ENCODE peak calls at places on chromosomes 4 and X, in five cellular contexts. One of them, this sample, is unnamed.

GRCh38 chr4:6694177-6694901 is 661 bp downstream of the S100P start:
- DNase-seq in lower lobe of right lung: no peak
- DNase-seq in coronary artery: no peak
- DNase-seq in activated CD8-positive, alpha-beta T cell treated with anti-CD3 and anti-CD28 coated beads for 36 hours: peak
- DNase-seq in psoas muscle: no peak
- DNase-seq in this sample: no peak

GRCh38 chr4:23241408-23241807 is 548.7 kb downstream of the GBA3 start:
- DNase-seq in lower lobe of right lung: no peak
- DNase-seq in coronary artery: no peak
- DNase-seq in activated CD8-positive, alpha-beta T cell treated with anti-CD3 and anti-CD28 coated beads for 36 hours: no peak
- DNase-seq in psoas muscle: no peak
- DNase-seq in this sample: no peak

GRCh38 chr4:160877087-160877790 is 1286.6 kb downstream of the FSTL5 start:
- DNase-seq in lower lobe of right lung: no peak
- DNase-seq in coronary artery: no peak
- DNase-seq in activated CD8-positive, alpha-beta T cell treated with anti-CD3 and anti-CD28 coated beads for 36 hours: no peak
- DNase-seq in psoas muscle: no peak
- DNase-seq in this sample: no peak

GRCh38 chrX:15675490-15675921 is 10.9 kb upstream of the CLTRN start:
- DNase-seq in lower lobe of right lung: peak
- DNase-seq in coronary artery: no peak
- DNase-seq in activated CD8-positive, alpha-beta T cell treated with anti-CD3 and anti-CD28 coated beads for 36 hours: peak
- DNase-seq in psoas muscle: peak
- DNase-seq in this sample: peak

GRCh38 chr4:153645183-153645582 is 38.9 kb upstream of the TLR2 start:
- DNase-seq in lower lobe of right lung: no peak
- DNase-seq in coronary artery: no peak
- DNase-seq in activated CD8-positive, alpha-beta T cell treated with anti-CD3 and anti-CD28 coated beads for 36 hours: peak
- DNase-seq in psoas muscle: no peak
- DNase-seq in this sample: no peak

GRCh38 chr4:36215627-36216026 is 28.7 kb downstream of the ARAP2 start:
- DNase-seq in lower lobe of right lung: no peak
- DNase-seq in coronary artery: no peak
- DNase-seq in activated CD8-positive, alpha-beta T cell treated with anti-CD3 and anti-CD28 coated beads for 36 hours: no peak
- DNase-seq in psoas muscle: no peak
- DNase-seq in this sample: no peak

GRCh38 chrX:1442724-1443367 is 9.9 kb downstream of the ASMTL start:
- DNase-seq in lower lobe of right lung: peak
- DNase-seq in coronary artery: peak
- DNase-seq in activated CD8-positive, alpha-beta T cell treated with anti-CD3 and anti-CD28 coated beads for 36 hours: no peak
- DNase-seq in psoas muscle: no peak
- DNase-seq in this sample: no peak

GRCh38 chrX:106415276-106415895 is 196.4 kb upstream of the RADX start:
- DNase-seq in lower lobe of right lung: no peak
- DNase-seq in coronary artery: no peak
- DNase-seq in activated CD8-positive, alpha-beta T cell treated with anti-CD3 and anti-CD28 coated beads for 36 hours: peak
- DNase-seq in psoas muscle: no peak
- DNase-seq in this sample: peak

GRCh38 chrX:100995469-100995868 is 26.0 kb downstream of the ARL13A start:
- DNase-seq in lower lobe of right lung: no peak
- DNase-seq in coronary artery: no peak
- DNase-seq in activated CD8-positive, alpha-beta T cell treated with anti-CD3 and anti-CD28 coated beads for 36 hours: peak
- DNase-seq in psoas muscle: no peak
- DNase-seq in this sample: no peak

GRCh38 chr4:67327245-67327860 is 217.9 kb downstream of the CENPC start:
- DNase-seq in lower lobe of right lung: no peak
- DNase-seq in coronary artery: no peak
- DNase-seq in activated CD8-positive, alpha-beta T cell treated with anti-CD3 and anti-CD28 coated beads for 36 hours: peak
- DNase-seq in psoas muscle: no peak
- DNase-seq in this sample: peak

GRCh38 chr4:100428051-100428450 is 89.8 kb downstream of the EMCN start:
- DNase-seq in lower lobe of right lung: no peak
- DNase-seq in coronary artery: no peak
- DNase-seq in activated CD8-positive, alpha-beta T cell treated with anti-CD3 and anti-CD28 coated beads for 36 hours: no peak
- DNase-seq in psoas muscle: no peak
- DNase-seq in this sample: no peak

GRCh38 chr4:70603856-70604255 is 11.8 kb downstream of the AMBN start:
- DNase-seq in lower lobe of right lung: no peak
- DNase-seq in coronary artery: no peak
- DNase-seq in activated CD8-positive, alpha-beta T cell treated with anti-CD3 and anti-CD28 coated beads for 36 hours: no peak
- DNase-seq in psoas muscle: no peak
- DNase-seq in this sample: no peak

GRCh38 chr4:76547167-76547760 is 112.2 kb downstream of the SHROOM3 start:
- DNase-seq in lower lobe of right lung: no peak
- DNase-seq in coronary artery: no peak
- DNase-seq in activated CD8-positive, alpha-beta T cell treated with anti-CD3 and anti-CD28 coated beads for 36 hours: no peak
- DNase-seq in psoas muscle: no peak
- DNase-seq in this sample: no peak

GRCh38 chr4:84477738-84478137 is 21.4 kb downstream of the NKX6-1 start:
- DNase-seq in lower lobe of right lung: no peak
- DNase-seq in coronary artery: no peak
- DNase-seq in activated CD8-positive, alpha-beta T cell treated with anti-CD3 and anti-CD28 coated beads for 36 hours: no peak
- DNase-seq in psoas muscle: no peak
- DNase-seq in this sample: no peak

DNA sequence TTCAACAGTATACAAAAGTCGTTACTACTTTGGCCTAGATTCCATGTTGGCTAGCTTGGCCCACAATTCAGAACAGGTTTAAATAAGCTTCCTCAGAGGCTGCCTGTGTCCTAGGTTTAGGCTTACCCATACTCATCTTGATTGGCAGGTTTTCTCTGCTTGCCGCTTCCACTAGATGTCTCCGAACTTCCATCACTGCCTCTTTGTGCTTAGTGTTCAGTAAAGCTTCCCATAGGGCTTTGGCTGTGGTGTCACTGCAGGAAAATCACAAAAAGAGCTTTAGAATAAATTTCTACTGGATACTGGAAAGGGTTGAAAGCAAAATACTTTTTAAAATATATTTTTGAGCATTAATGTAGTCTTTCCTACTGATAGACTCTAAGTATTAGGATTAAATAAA is 52.4 kb downstream of the SCFD2 start:
- DNase-seq in lower lobe of right lung: no peak
- DNase-seq in coronary artery: no peak
- DNase-seq in activated CD8-positive, alpha-beta T cell treated with anti-CD3 and anti-CD28 coated beads for 36 hours: no peak
- DNase-seq in psoas muscle: no peak
- DNase-seq in this sample: no peak
- TF ChIP-seq CTCF in lower lobe of right lung: no peak
- TF ChIP-seq CTCF in coronary artery: no peak
- TF ChIP-seq CTCF in activated CD8-positive, alpha-beta T cell treated with anti-CD3 and anti-CD28 coated beads for 36 hours: no peak
- TF ChIP-seq CTCF in psoas muscle: no peak
- TF ChIP-seq CTCF in this sample: no peak

GRCh38 chr4:79576480-79576803 is 168.4 kb upstream of the GK2 start:
- DNase-seq in lower lobe of right lung: no peak
- DNase-seq in coronary artery: no peak
- DNase-seq in activated CD8-positive, alpha-beta T cell treated with anti-CD3 and anti-CD28 coated beads for 36 hours: peak
- DNase-seq in psoas muscle: no peak
- DNase-seq in this sample: peak
- TF ChIP-seq CTCF in lower lobe of right lung: peak
- TF ChIP-seq CTCF in coronary artery: peak
- TF ChIP-seq CTCF in activated CD8-positive, alpha-beta T cell treated with anti-CD3 and anti-CD28 coated beads for 36 hours: peak
- TF ChIP-seq CTCF in psoas muscle: peak
- TF ChIP-seq CTCF in this sample: peak

GRCh38 chr4:123750044-123750443 is 353.4 kb downstream of the SPRY1 start:
- DNase-seq in lower lobe of right lung: no peak
- DNase-seq in coronary artery: no peak
- DNase-seq in activated CD8-positive, alpha-beta T cell treated with anti-CD3 and anti-CD28 coated beads for 36 hours: no peak
- DNase-seq in psoas muscle: no peak
- DNase-seq in this sample: no peak

GRCh38 chr4:123744664-123745290 is 348.2 kb downstream of the SPRY1 start:
- DNase-seq in lower lobe of right lung: no peak
- DNase-seq in coronary artery: no peak
- DNase-seq in activated CD8-positive, alpha-beta T cell treated with anti-CD3 and anti-CD28 coated beads for 36 hours: no peak
- DNase-seq in psoas muscle: peak
- DNase-seq in this sample: peak

GRCh38 chr4:123748806-123749205 is 352.2 kb downstream of the SPRY1 start:
- DNase-seq in lower lobe of right lung: no peak
- DNase-seq in coronary artery: no peak
- DNase-seq in activated CD8-positive, alpha-beta T cell treated with anti-CD3 and anti-CD28 coated beads for 36 hours: no peak
- DNase-seq in psoas muscle: no peak
- DNase-seq in this sample: no peak

GRCh38 chr4:123749408-123749807 is 352.8 kb downstream of the SPRY1 start:
- DNase-seq in lower lobe of right lung: no peak
- DNase-seq in coronary artery: no peak
- DNase-seq in activated CD8-positive, alpha-beta T cell treated with anti-CD3 and anti-CD28 coated beads for 36 hours: no peak
- DNase-seq in psoas muscle: peak
- DNase-seq in this sample: no peak

DNA sequence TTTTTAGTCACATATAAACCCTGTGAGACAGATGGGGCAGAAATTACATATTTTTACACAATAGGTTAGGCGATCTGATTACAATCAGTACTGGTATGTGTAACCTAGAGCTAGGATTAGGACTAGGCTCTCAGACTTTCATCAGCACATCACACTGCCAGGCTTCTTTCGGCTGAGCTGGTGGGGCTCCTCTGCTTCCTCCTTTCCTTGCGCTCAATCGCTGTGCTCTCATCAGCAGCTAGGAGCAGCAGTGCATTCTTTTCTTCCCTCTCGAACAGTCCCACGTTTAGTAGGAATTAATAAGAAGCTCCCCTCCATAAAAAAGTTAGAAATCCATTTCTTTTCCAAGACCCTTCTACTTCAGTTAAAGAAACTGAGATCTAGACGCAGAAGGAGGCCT is 350.4 kb downstream of the SPRY1 start:
- DNase-seq in lower lobe of right lung: no peak
- DNase-seq in coronary artery: no peak
- DNase-seq in activated CD8-positive, alpha-beta T cell treated with anti-CD3 and anti-CD28 coated beads for 36 hours: no peak
- DNase-seq in psoas muscle: no peak
- DNase-seq in this sample: no peak
- TF ChIP-seq CTCF in lower lobe of right lung: no peak
- TF ChIP-seq CTCF in coronary artery: no peak
- TF ChIP-seq CTCF in activated CD8-positive, alpha-beta T cell treated with anti-CD3 and anti-CD28 coated beads for 36 hours: no peak
- TF ChIP-seq CTCF in psoas muscle: no peak
- TF ChIP-seq CTCF in this sample: no peak

GRCh38 chr4:26215725-26216124 is 105.1 kb upstream of the RBPJ start:
- DNase-seq in lower lobe of right lung: no peak
- DNase-seq in coronary artery: no peak
- DNase-seq in activated CD8-positive, alpha-beta T cell treated with anti-CD3 and anti-CD28 coated beads for 36 hours: no peak
- DNase-seq in psoas muscle: no peak
- DNase-seq in this sample: no peak

GRCh38 chr4:26218677-26219181 is 102.1 kb upstream of the RBPJ start:
- DNase-seq in lower lobe of right lung: no peak
- DNase-seq in coronary artery: no peak
- DNase-seq in activated CD8-positive, alpha-beta T cell treated with anti-CD3 and anti-CD28 coated beads for 36 hours: no peak
- DNase-seq in psoas muscle: no peak
- DNase-seq in this sample: no peak

GRCh38 chr4:26219206-26219605 is 101.6 kb upstream of the RBPJ start:
- DNase-seq in lower lobe of right lung: no peak
- DNase-seq in coronary artery: no peak
- DNase-seq in activated CD8-positive, alpha-beta T cell treated with anti-CD3 and anti-CD28 coated beads for 36 hours: no peak
- DNase-seq in psoas muscle: no peak
- DNase-seq in this sample: no peak

GRCh38 chr4:26217961-26218676 is 102.7 kb upstream of the RBPJ start:
- DNase-seq in lower lobe of right lung: peak
- DNase-seq in coronary artery: no peak
- DNase-seq in activated CD8-positive, alpha-beta T cell treated with anti-CD3 and anti-CD28 coated beads for 36 hours: no peak
- DNase-seq in psoas muscle: peak
- DNase-seq in this sample: no peak

DNA sequence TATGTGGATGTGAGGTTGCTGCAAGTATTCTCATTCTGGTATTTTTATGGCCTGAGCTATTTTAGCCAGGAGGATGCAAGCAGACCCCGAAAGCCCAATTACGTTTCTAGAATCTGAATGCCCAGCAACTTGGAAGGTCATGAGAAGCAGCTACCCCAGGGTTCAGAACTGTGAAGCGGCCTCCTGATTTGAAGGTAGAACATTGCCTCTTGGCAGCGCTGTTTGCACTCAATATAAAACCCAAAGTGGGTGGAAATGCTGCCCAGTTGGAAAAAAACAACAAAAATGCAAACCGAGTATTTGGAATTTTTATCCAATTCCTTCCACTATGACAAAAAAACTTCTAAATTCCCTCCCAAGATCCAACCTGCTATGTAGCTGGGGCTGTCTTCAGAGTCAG is 103.4 kb upstream of the RBPJ start:
- DNase-seq in lower lobe of right lung: no peak
- DNase-seq in coronary artery: no peak
- DNase-seq in activated CD8-positive, alpha-beta T cell treated with anti-CD3 and anti-CD28 coated beads for 36 hours: no peak
- DNase-seq in psoas muscle: no peak
- DNase-seq in this sample: no peak
- TF ChIP-seq CTCF in lower lobe of right lung: no peak
- TF ChIP-seq CTCF in coronary artery: no peak
- TF ChIP-seq CTCF in activated CD8-positive, alpha-beta T cell treated with anti-CD3 and anti-CD28 coated beads for 36 hours: no peak
- TF ChIP-seq CTCF in psoas muscle: no peak
- TF ChIP-seq CTCF in this sample: no peak

DNA sequence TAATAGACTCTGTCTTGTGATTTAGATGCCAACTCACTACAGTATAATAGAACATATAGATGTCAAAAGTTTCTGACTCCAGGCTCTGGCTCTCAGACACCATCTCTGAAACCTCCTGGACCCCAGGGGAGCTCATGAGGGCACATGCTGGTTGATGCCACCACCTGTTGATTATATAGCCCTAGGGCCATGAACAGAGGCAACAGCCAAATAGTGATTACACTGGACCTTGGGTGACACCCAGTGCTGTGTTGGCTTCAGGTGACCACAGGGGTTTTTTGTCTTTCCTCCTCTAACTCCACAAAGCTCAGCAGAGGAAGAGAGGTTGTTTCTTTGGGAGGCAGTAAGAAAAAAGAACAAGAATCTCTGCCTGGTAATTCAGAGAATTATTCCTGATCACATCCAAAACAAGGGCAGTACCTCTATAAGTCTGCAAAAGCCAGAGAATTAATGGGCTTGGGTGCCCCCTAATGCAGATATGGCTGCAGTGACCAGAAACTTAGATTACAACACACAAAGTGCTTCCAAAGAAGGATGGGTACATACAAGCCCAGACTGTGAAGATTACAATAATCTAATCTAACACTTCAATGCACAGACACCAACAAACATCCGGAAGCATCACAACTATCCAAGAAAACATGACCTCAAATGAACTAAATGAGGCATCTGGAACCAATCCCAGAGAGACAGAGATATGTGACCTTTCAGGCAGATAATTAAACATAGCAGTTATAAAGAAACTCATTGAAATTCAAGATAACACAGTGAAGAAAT is 1920.6 kb downstream of the ARAP2 start:
- DNase-seq in lower lobe of right lung: no peak
- DNase-seq in coronary artery: no peak
- DNase-seq in activated CD8-positive, alpha-beta T cell treated with anti-CD3 and anti-CD28 coated beads for 36 hours: no peak
- DNase-seq in psoas muscle: no peak
- DNase-seq in this sample: no peak
- TF ChIP-seq CTCF in lower lobe of right lung: no peak
- TF ChIP-seq CTCF in coronary artery: no peak
- TF ChIP-seq CTCF in activated CD8-positive, alpha-beta T cell treated with anti-CD3 and anti-CD28 coated beads for 36 hours: no peak
- TF ChIP-seq CTCF in psoas muscle: no peak
- TF ChIP-seq CTCF in this sample: no peak

GRCh38 chr4:136687118-136687517 is 845.2 kb downstream of the PCDH18 start:
- DNase-seq in lower lobe of right lung: no peak
- DNase-seq in coronary artery: no peak
- DNase-seq in activated CD8-positive, alpha-beta T cell treated with anti-CD3 and anti-CD28 coated beads for 36 hours: no peak
- DNase-seq in psoas muscle: no peak
- DNase-seq in this sample: no peak
- TF ChIP-seq CTCF in lower lobe of right lung: no peak
- TF ChIP-seq CTCF in coronary artery: no peak
- TF ChIP-seq CTCF in activated CD8-positive, alpha-beta T cell treated with anti-CD3 and anti-CD28 coated beads for 36 hours: no peak
- TF ChIP-seq CTCF in psoas muscle: no peak
- TF ChIP-seq CTCF in this sample: no peak

GRCh38 chrX:131306602-131307001 is 17.5 kb upstream of the IGSF1 start:
- DNase-seq in lower lobe of right lung: no peak
- DNase-seq in coronary artery: no peak
- DNase-seq in activated CD8-positive, alpha-beta T cell treated with anti-CD3 and anti-CD28 coated beads for 36 hours: no peak
- DNase-seq in psoas muscle: no peak
- DNase-seq in this sample: no peak
- TF ChIP-seq CTCF in lower lobe of right lung: no peak
- TF ChIP-seq CTCF in coronary artery: no peak
- TF ChIP-seq CTCF in activated CD8-positive, alpha-beta T cell treated with anti-CD3 and anti-CD28 coated beads for 36 hours: no peak
- TF ChIP-seq CTCF in psoas muscle: no peak
- TF ChIP-seq CTCF in this sample: no peak